ENCODE peak calls at places on chromosomes 1 and 21, in five cellular contexts. T, K, N, B and W are unnamed samples.

GRCh38 chr21:29718081-29718815 is 221.5 kb downstream of the GRIK1 start:
- DNase-seq in T (no peak), K (no peak), N (no peak), B (peak), W (no peak)

GRCh38 chr1:212860713-212861581 is 2.9 kb downstream of the FLVCR1 start:
- DNase-seq in T (peak), K (peak), N (no peak), B (no peak), W (no peak)

GRCh38 chr1:208182880-208183279 is 61.3 kb downstream of the PLXNA2 start:
- DNase-seq in T (no peak), K (no peak), N (no peak), B (no peak), W (no peak)

GRCh38 chr1:192453360-192454045 is 122.1 kb upstream of the RGS1 start:
- DNase-seq in T (no peak), K (no peak), N (no peak), B (no peak), W (no peak)

GRCh38 chr1:40806724-40807675 is 23.4 kb downstream of the KCNQ4 start:
- DNase-seq in T (no peak), K (peak), N (no peak), B (no peak), W (no peak)

GRCh38 chr1:17984510-17985085 is 123.0 kb upstream of the IGSF21 start:
- DNase-seq in T (peak), K (peak), N (no peak), B (peak), W (no peak)

GRCh38 chr1:211541715-211542477 is 37.1 kb downstream of the SLC30A1 start:
- DNase-seq in T (no peak), K (no peak), N (no peak), B (no peak), W (no peak)

GRCh38 chr21:18155508-18156193 is 89.0 kb upstream of the CHODL start:
- DNase-seq in T (peak), K (peak), N (no peak), B (no peak), W (no peak)

GRCh38 chr1:71037829-71038620 is 9.6 kb downstream of the PTGER3 start:
- DNase-seq in T (no peak), K (no peak), N (no peak), B (no peak), W (no peak)

GRCh38 chr1:85580046-85580411 is 532 bp upstream of the CCN1 start:
- DNase-seq in T (no peak), K (peak), N (peak), B (peak), W (peak)

GRCh38 chr1:15272009-15272781 is 25.2 kb downstream of the FHAD1 start:
- DNase-seq in T (peak), K (peak), N (peak), B (peak), W (peak)

GRCh38 chr1:7550981-7551380 is 220.1 kb upstream of the VAMP3 start:
- DNase-seq in T (no peak), K (no peak), N (no peak), B (no peak), W (no peak)

GRCh38 chr1:38839363-38839762 is 20.2 kb downstream of the RRAGC start:
- DNase-seq in T (no peak), K (no peak), N (no peak), B (no peak), W (no peak)

GRCh38 chr1:230392141-230392909 is 33.8 kb downstream of the PGBD5 start:
- DNase-seq in T (no peak), K (no peak), N (no peak), B (no peak), W (no peak)

GRCh38 chr1:196409586-196409985 is 198.7 kb downstream of the KCNT2 start:
- DNase-seq in T (no peak), K (no peak), N (no peak), B (no peak), W (no peak)

GRCh38 chr1:7824701-7825100 is 28.2 kb downstream of the UTS2 start:
- DNase-seq in T (peak), K (no peak), N (no peak), B (no peak), W (no peak)

GRCh38 chr1:172352435-172352834 is 68.0 kb upstream of the C1orf105 start:
- DNase-seq in T (no peak), K (no peak), N (no peak), B (peak), W (no peak)

GRCh38 chr1:60670313-60670712 is 412.0 kb upstream of the NFIA start:
- DNase-seq in T (no peak), K (no peak), N (no peak), B (no peak), W (no peak)

GRCh38 chr1:228818928-228819632 is 83.8 kb downstream of the RHOU start:
- DNase-seq in T (no peak), K (no peak), N (no peak), B (no peak), W (no peak)

GRCh38 chr21:15968911-15969310 is 239.1 kb downstream of the USP25 start:
- DNase-seq in T (no peak), K (no peak), N (no peak), B (no peak), W (no peak)

GRCh38 chr1:164651378-164651951 is 92.5 kb downstream of the PBX1 start:
- DNase-seq in T (no peak), K (no peak), N (no peak), B (no peak), W (no peak)

GRCh38 chr1:34131396-34132160 is 33.5 kb downstream of the CSMD2 start:
- DNase-seq in T (no peak), K (no peak), N (no peak), B (no peak), W (no peak)

GRCh38 chr1:2445823-2446215 is 30.3 kb upstream of the PLCH2 start:
- DNase-seq in T (no peak), K (no peak), N (no peak), B (no peak), W (no peak)

GRCh38 chr21:23853796-23854379 is 1753.4 kb downstream of the MRPL39 start:
- DNase-seq in T (no peak), K (peak), N (peak), B (peak), W (no peak)

GRCh38 chr1:29382851-29383588 is 146.7 kb downstream of the PTPRU start:
- DNase-seq in T (no peak), K (no peak), N (no peak), B (no peak), W (no peak)

GRCh38 chr1:29380532-29380931 is 144.2 kb downstream of the PTPRU start:
- DNase-seq in T (no peak), K (no peak), N (no peak), B (peak), W (no peak)

GRCh38 chr1:29383972-29384371 is 147.7 kb downstream of the PTPRU start:
- DNase-seq in T (no peak), K (no peak), N (peak), B (peak), W (no peak)

GRCh38 chr1:29381426-29381825 is 145.1 kb downstream of the PTPRU start:
- DNase-seq in T (no peak), K (no peak), N (no peak), B (no peak), W (no peak)

DNA sequence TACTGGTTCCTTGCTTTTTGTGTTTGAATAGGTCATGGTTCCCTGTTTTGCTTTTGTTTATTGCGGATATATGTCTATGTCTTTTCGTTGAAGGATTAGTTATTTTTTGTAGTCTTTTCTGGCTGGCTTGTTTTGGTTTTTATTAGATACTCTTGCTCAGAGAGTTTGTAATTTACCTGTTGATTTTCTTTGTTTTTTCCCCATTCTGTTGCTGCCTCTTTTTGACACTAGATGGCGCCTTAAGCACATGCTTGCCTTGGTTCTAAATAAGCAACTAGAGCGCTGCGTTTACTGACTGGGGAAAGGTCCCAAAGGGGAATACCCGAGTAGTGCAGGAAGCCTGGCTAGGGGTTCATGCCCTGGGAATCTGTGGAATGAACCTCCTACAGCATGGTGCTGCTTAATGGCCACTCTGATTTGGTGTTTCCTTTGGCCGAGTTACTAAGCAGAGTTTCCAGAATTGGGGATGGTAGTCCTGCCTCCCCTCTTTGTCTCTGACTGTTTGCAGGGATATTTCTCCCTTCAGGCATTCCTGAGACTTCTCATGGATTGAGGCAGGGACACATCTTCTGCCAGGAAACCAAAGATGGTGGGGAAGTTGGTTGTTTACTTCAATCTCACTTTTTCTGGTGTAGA is 143.2 kb downstream of the PTPRU start:
- DNase-seq in T (peak), K (peak), N (no peak), B (no peak), W (no peak)
- TF ChIP-seq CTCF in T (peak), K (peak), N (peak), B (peak), W (peak)

GRCh38 chr1:160101037-160101716 is 2.8 kb upstream of the IGSF8 start:
- DNase-seq in T (peak), K (peak), N (no peak), B (peak), W (no peak)
- TF ChIP-seq CTCF in T (peak), K (peak), N (peak), B (peak), W (peak)

DNA sequence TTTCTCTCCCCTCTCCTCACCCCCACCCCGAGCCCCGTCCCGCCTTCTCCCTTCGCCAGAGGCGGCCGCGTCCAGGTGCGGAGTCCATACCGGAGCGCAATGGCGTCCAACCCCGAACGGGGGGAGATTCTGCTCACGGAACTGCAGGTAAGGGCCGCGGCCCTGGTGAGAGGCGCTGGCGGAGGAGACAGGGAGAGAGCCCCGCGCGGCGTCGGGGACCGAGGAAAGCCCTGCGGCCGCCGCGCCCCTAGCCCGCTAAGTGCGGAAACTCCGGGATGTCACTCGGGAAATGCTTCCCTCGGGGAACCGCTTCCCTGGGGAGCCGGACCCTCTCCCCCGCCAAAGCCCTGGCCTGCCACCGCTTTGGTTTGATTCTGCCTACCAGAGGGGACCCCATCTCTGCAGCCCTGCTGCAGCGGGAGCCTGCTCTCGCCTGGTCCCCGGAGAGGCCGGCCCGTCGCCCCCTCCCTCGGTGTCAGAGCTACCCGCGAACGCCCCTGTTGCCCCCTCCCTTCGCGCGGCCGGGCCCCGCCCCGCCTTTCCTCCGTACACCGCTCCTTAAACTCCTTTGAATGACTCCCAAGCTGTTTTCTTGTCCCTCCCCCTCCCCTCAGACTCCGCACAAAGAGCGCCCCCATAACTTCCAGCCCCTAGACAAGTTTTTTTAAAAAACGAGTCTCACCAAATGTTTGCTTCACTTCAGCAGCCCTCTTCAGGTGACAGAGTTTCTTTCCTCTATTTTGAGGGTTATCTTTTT is 587 bp downstream of the PKN2 start:
- DNase-seq in T (peak), K (peak), N (no peak), B (peak), W (no peak)
- TF ChIP-seq CTCF in T (peak), K (peak), N (no peak), B (no peak), W (no peak)

GRCh38 chr21:34886554-34887385 is 162.3 kb downstream of the RUNX1 start:
- DNase-seq in T (peak), K (peak), N (no peak), B (no peak), W (no peak)
- TF ChIP-seq CTCF in T (no peak), K (no peak), N (no peak), B (no peak), W (no peak)